ENCODE peak calls at places on chromosomes 2 and 18, in ten cellular contexts. I is activated CD4-positive, alpha-beta T cell treated with anti-CD3 and anti-CD28 coated beads, Interleukin-2, amount 50 U/mL, for 24 hours; O is mucosa of gallbladder; P is GM13976; G is effector CD8-positive, alpha-beta T cell; N is K562; Y is H7; K is cardiac fibroblast; Z is Panc1; M is GM04504. T is an unnamed sample.

GRCh38 chr2:84817239-84817655 is 63.6 kb downstream of the TRABD2A start:
- DNase-seq in I (peak), O (no peak), P (peak), G (no peak), N (no peak), Y (no peak), K (no peak), Z (no peak), M (no peak), T (no peak)

GRCh38 chr18:48023334-48024008 is 93.0 kb upstream of the SMAD2 start:
- DNase-seq in I (no peak), O (peak), P (peak), G (no peak), N (peak), Y (peak), K (peak), Z (no peak), M (no peak), T (no peak)

GRCh38 chr2:169964740-169965139 is 137.5 kb downstream of the UBR3 start:
- DNase-seq in I (no peak), O (no peak), P (no peak), G (no peak), N (no peak), Y (no peak), K (no peak), Z (no peak), M (no peak), T (no peak)

GRCh38 chr2:174027956-174028355 is 62.8 kb upstream of the SP3 start:
- DNase-seq in I (no peak), O (no peak), P (no peak), G (no peak), N (no peak), Y (no peak), K (no peak), Z (no peak), M (no peak), T (no peak)

GRCh38 chr2:98492441-98492840 is 47.8 kb downstream of the INPP4A start:
- DNase-seq in I (no peak), O (no peak), P (no peak), G (no peak), N (no peak), Y (no peak), K (no peak), Z (no peak), M (no peak), T (no peak)

GRCh38 chr2:217510790-217511291 is 492.0 kb downstream of the TNS1 start:
- DNase-seq in I (peak), O (peak), P (peak), G (peak), N (peak), Y (peak), K (peak), Z (peak), M (peak), T (peak)

GRCh38 chr2:85682378-85682777 is 11.8 kb upstream of the GNLY start:
- DNase-seq in I (no peak), O (no peak), P (no peak), G (no peak), N (no peak), Y (no peak), K (no peak), Z (no peak), M (no peak), T (no peak)

GRCh38 chr18:7273301-7273911 is 42.5 kb downstream of the LRRC30 start:
- DNase-seq in I (no peak), O (peak), P (no peak), G (no peak), N (no peak), Y (no peak), K (peak), Z (no peak), M (peak), T (no peak)

GRCh38 chr2:157363612-157364101 is 38.0 kb upstream of the ERMN start:
- DNase-seq in I (no peak), O (no peak), P (no peak), G (no peak), N (no peak), Y (no peak), K (no peak), Z (no peak), M (peak), T (no peak)

GRCh38 chr2:74471332-74472065 is 981 bp downstream of the MRPL53 start:
- DNase-seq in I (no peak), O (no peak), P (no peak), G (no peak), N (no peak), Y (no peak), K (no peak), Z (no peak), M (no peak), T (no peak)

GRCh38 chr2:136008205-136008865 is 22.9 kb upstream of the DARS1 start:
- DNase-seq in I (peak), O (peak), P (no peak), G (no peak), N (no peak), Y (no peak), K (no peak), Z (no peak), M (no peak), T (peak)

GRCh38 chr2:197356136-197356535 is 45.6 kb upstream of the ANKRD44 start:
- DNase-seq in I (no peak), O (no peak), P (no peak), G (no peak), N (no peak), Y (peak), K (peak), Z (no peak), M (no peak), T (no peak)

GRCh38 chr2:241720560-241720959 is 13.9 kb upstream of the D2HGDH start:
- DNase-seq in I (no peak), O (no peak), P (peak), G (no peak), N (no peak), Y (peak), K (no peak), Z (no peak), M (no peak), T (no peak)

GRCh38 chr2:25018681-25019080 is 23.2 kb upstream of the EFR3B start:
- DNase-seq in I (no peak), O (no peak), P (no peak), G (no peak), N (no peak), Y (no peak), K (no peak), Z (no peak), M (no peak), T (no peak)

GRCh38 chr2:9248363-9248762 is 41.8 kb downstream of the ASAP2 start:
- DNase-seq in I (no peak), O (no peak), P (no peak), G (no peak), N (no peak), Y (no peak), K (no peak), Z (no peak), M (no peak), T (no peak)

GRCh38 chr2:239716536-239717318 is 308.4 kb downstream of the NDUFA10 start:
- DNase-seq in I (no peak), O (no peak), P (no peak), G (no peak), N (no peak), Y (no peak), K (peak), Z (no peak), M (no peak), T (no peak)

GRCh38 chr2:176085861-176086771 is 2.4 kb upstream of the EVX2 start:
- DNase-seq in I (no peak), O (no peak), P (no peak), G (no peak), N (no peak), Y (peak), K (peak), Z (no peak), M (no peak), T (no peak)

GRCh38 chr2:233091595-233092375 is 31.6 kb downstream of the INPP5D start:
- DNase-seq in I (no peak), O (no peak), P (no peak), G (no peak), N (peak), Y (no peak), K (no peak), Z (no peak), M (no peak), T (no peak)

GRCh38 chr2:97996679-97997078 is 931 bp upstream of the TMEM131 start:
- DNase-seq in I (no peak), O (no peak), P (no peak), G (no peak), N (no peak), Y (no peak), K (no peak), Z (no peak), M (no peak), T (no peak)

GRCh38 chr2:105294844-105295481 is 34.6 kb downstream of the TGFBRAP1 start:
- DNase-seq in I (no peak), O (peak), P (peak), G (no peak), N (peak), Y (peak), K (peak), Z (peak), M (peak), T (peak)

GRCh38 chr2:232502513-232502900 is 14.9 kb upstream of the ECEL1 start:
- DNase-seq in I (no peak), O (no peak), P (no peak), G (no peak), N (no peak), Y (peak), K (no peak), Z (no peak), M (no peak), T (no peak)

GRCh38 chr2:44004735-44005602 is 9.2 kb upstream of the LRPPRC start:
- DNase-seq in I (no peak), O (no peak), P (no peak), G (no peak), N (no peak), Y (no peak), K (peak), Z (no peak), M (no peak), T (peak)

GRCh38 chr2:10256031-10256524 is 46.6 kb upstream of the HPCAL1 start:
- DNase-seq in I (no peak), O (no peak), P (no peak), G (no peak), N (no peak), Y (peak), K (no peak), Z (no peak), M (no peak), T (no peak)

GRCh38 chr2:218274586-218274985 is 4.3 kb downstream of the PNKD start:
- DNase-seq in I (no peak), O (no peak), P (no peak), G (no peak), N (no peak), Y (no peak), K (no peak), Z (no peak), M (no peak), T (no peak)